ENCODE peak calls at places on chromosome 7, in nine cellular contexts. M, K, L, U, O, F, N, X and E are unnamed samples.

GRCh38 chr7:45224832-45225231 is 67.2 kb downstream of the RAMP3 start:
- DNase-seq in L (no peak), K (no peak), F (no peak), M (peak; percentile 6), X (no peak), O (no peak), U (no peak), N (no peak), E (peak; percentile 16)

GRCh38 chr7:54292171-54292925 is 249.8 kb upstream of the VSTM2A start:
- DNase-seq in K (no peak), X (no peak), M (no peak), O (no peak), U (no peak), F (no peak), L (no peak), N (no peak), E (no peak)

GRCh38 chr7:152859781-152860191 is 100.2 kb downstream of the ACTR3B start:
- DNase-seq in O (no peak), M (no peak), F (peak; percentile 10), N (no peak), X (no peak), K (no peak), L (no peak), U (peak; percentile 81), E (no peak)

GRCh38 chr7:143295870-143296269 is 7.7 kb downstream of the CASP2 start:
- DNase-seq in X (no peak), M (peak; percentile 54), F (peak; percentile 30), O (no peak), N (no peak), K (no peak), U (no peak), L (no peak), E (no peak)

GRCh38 chr7:82805527-82805960 is 357.1 kb downstream of the PCLO start:
- DNase-seq in M (peak; percentile 89), K (no peak), F (peak; percentile 97), U (no peak), L (peak; percentile 78), O (no peak), N (no peak), X (peak; percentile 66), E (peak; percentile 90)

GRCh38 chr7:100115026-100115425 is 4.1 kb downstream of the TAF6 start:
- DNase-seq in X (no peak), M (no peak), K (no peak), N (no peak), F (no peak), L (no peak), U (no peak), O (no peak), E (no peak)

GRCh38 chr7:4633012-4633411 is 49.1 kb upstream of the FOXK1 start:
- DNase-seq in O (no peak), U (no peak), N (no peak), K (no peak), M (peak; percentile 21), X (peak; percentile 54), L (no peak), F (peak; percentile 89), E (no peak)

GRCh38 chr7:79398145-79398749 is 55.2 kb downstream of the MAGI2 start:
- DNase-seq in F (no peak), O (no peak), X (no peak), U (no peak), L (no peak), M (no peak), K (no peak), N (no peak), E (peak; percentile 10)

GRCh38 chr7:158431055-158431940 is 156.3 kb downstream of the PTPRN2 start:
- DNase-seq in O (no peak), L (no peak), F (no peak), U (no peak), N (no peak), K (no peak), M (no peak), X (no peak), E (no peak)

GRCh38 chr7:31107106-31108090 is 55.3 kb downstream of the ADCYAP1R1 start:
- DNase-seq in N (no peak), M (no peak), L (no peak), U (no peak), X (no peak), O (no peak), K (no peak), F (no peak), E (no peak)

GRCh38 chr7:142263598-142264380 is 5.9 kb upstream of the PRSS58 start:
- DNase-seq in M (peak; percentile 19), K (no peak), U (no peak), O (no peak), F (peak; percentile 49), L (no peak), N (no peak), X (peak; percentile 34), E (no peak)

GRCh38 chr7:144127714-144128334 is 4.8 kb downstream of the OR2A14 start:
- DNase-seq in M (peak; percentile 91), K (peak; percentile 81), N (peak; percentile 85), F (peak; percentile 71), X (peak; percentile 65), L (peak; percentile 50), O (peak; percentile 78), U (peak; percentile 89), E (peak; percentile 81)

GRCh38 chr7:68692511-68692910 is 905.8 kb upstream of the AUTS2 start:
- DNase-seq in M (no peak), L (no peak), N (no peak), O (no peak), U (no peak), K (no peak), X (no peak), F (no peak), E (no peak)